ENCODE peak calls at places on chromosomes 2 and 18, in eight cellular contexts. C is GM23248, X is heart left ventricle, L is thoracic aorta, M is endodermal cell, E is HCT116, B is mesendoderm, Y is left lung. D is an unnamed sample.

GRCh38 chr2:182410120-182410519 is 16.7 kb downstream of the PDE1A start:
- DNase-seq in C (no peak), X (no peak), L (no peak), M (no peak), E (no peak), B (no peak), Y (no peak), D (no peak)

GRCh38 chr2:226467221-226467620 is 332.4 kb downstream of the IRS1 start:
- DNase-seq in C (no peak), X (no peak), L (no peak), M (no peak), E (no peak), B (peak; percentile 77), Y (no peak), D (no peak)

GRCh38 chr2:215189393-215189792 is 51.0 kb upstream of the ABCA12 start:
- DNase-seq in C (no peak), X (no peak), L (no peak), M (no peak), E (no peak), B (no peak), Y (no peak), D (no peak)

GRCh38 chr2:123380536-123380935 is 644.6 kb upstream of the CNTNAP5 start:
- DNase-seq in C (no peak), X (no peak), L (no peak), M (no peak), E (no peak), B (no peak), Y (no peak), D (no peak)

GRCh38 chr18:11105463-11105862 is 43.9 kb downstream of the PIEZO2 start:
- DNase-seq in C (no peak), X (no peak), L (no peak), M (no peak), E (no peak), B (no peak), Y (no peak), D (no peak)

GRCh38 chr2:178449700-178450573 is 1.0 kb downstream of the PRKRA start:
- DNase-seq in C (peak; percentile 40), X (no peak), L (no peak), M (no peak), E (no peak), B (no peak), Y (no peak), D (no peak)

GRCh38 chr2:95076705-95077520 is 44.7 kb downstream of the MRPS5 start:
- DNase-seq in C (peak; percentile 68), X (peak; percentile 64), L (no peak), M (peak; percentile 96), E (peak; percentile 63), B (peak; percentile 80), Y (peak; percentile 91), D (peak; percentile 71)

GRCh38 chr2:234026111-234026510 is 24.4 kb upstream of the SPP2 start:
- DNase-seq in C (peak; percentile 11), X (no peak), L (no peak), M (no peak), E (no peak), B (no peak), Y (no peak), D (no peak)

GRCh38 chr2:86368181-86368824 is 30.9 kb upstream of the REEP1 start:
- DNase-seq in C (peak; percentile 72), X (peak; percentile 34), L (no peak), M (peak; percentile 86), E (peak; percentile 33), B (peak; percentile 73), Y (no peak), D (peak; percentile 33)

GRCh38 chr2:236884776-236885175 is 200.9 kb upstream of the COPS8 start:
- DNase-seq in C (no peak), X (no peak), L (no peak), M (no peak), E (no peak), B (no peak), Y (no peak), D (no peak)

GRCh38 chr2:53787911-53788289 is 1.1 kb downstream of the ERLEC1 start:
- DNase-seq in C (peak; percentile 38), X (no peak), L (no peak), M (no peak), E (no peak), B (no peak), Y (no peak), D (no peak)

GRCh38 chr2:28252308-28252707 is 140.3 kb upstream of the FOSL2 start:
- DNase-seq in C (no peak), X (no peak), L (no peak), M (no peak), E (no peak), B (no peak), Y (no peak), D (no peak)

GRCh38 chr2:18611604-18612003 is 22.2 kb upstream of the NT5C1B start:
- DNase-seq in C (no peak), X (no peak), L (no peak), M (no peak), E (no peak), B (no peak), Y (no peak), D (no peak)

GRCh38 chr2:191051825-191052778 is 38.1 kb upstream of the STAT1 start:
- DNase-seq in C (peak; percentile 80), X (no peak), L (no peak), M (no peak), E (peak; percentile 45), B (peak; percentile 62), Y (no peak), D (no peak)

GRCh38 chr2:177604291-177605065 is 211.9 kb downstream of the AGPS start:
- DNase-seq in C (peak; percentile 83), X (no peak), L (no peak), M (peak; percentile 71), E (peak; percentile 53), B (peak; percentile 84), Y (no peak), D (no peak)

GRCh38 chr18:6960656-6961055 is 156.9 kb downstream of the LAMA1 start:
- DNase-seq in C (peak; percentile 50), X (no peak), L (no peak), M (no peak), E (no peak), B (peak; percentile 37), Y (no peak), D (no peak)

GRCh38 chr18:814300-815084 is 2.5 kb upstream of the YES1 start:
- DNase-seq in C (no peak), X (no peak), L (no peak), M (peak; percentile 70), E (no peak), B (peak; percentile 51), Y (no peak), D (no peak)

DNA sequence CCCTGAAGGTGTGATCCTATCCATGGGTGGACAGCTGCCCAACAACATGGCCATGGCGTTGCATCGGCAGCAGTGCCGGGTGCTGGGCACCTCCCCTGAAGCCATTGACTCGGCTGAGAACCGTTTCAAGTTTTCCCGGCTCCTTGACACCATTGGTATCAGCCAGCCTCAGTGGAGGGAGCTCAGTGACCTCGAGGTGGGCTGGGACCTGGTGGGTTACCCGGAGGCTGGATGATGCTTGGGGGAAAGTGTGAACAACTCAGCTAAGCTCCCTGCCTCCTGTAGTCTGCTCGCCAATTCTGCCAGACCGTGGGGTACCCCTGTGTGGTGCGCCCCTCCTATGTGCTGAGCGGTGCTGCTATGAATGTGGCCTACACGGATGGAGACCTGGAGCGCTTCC is 16.2 kb downstream of the CAD start:
- DNase-seq in C (no peak), X (no peak), L (no peak), M (no peak), E (no peak), B (no peak), Y (no peak), D (no peak)
- H3K36me3 ChIP-seq in C (peaks cover 35% of the 10 kb centered on the region), X (peaks cover 90% of the 10 kb centered on the region), L (peaks cover 61% of the 10 kb centered on the region), M (peaks cover 89% of the 10 kb centered on the region), E (peaks cover 80% of the 10 kb centered on the region), B (peaks cover 51% of the 10 kb centered on the region), Y (peaks cover 100% of the 10 kb centered on the region), D (peaks cover 68% of the 10 kb centered on the region)

GRCh38 chr18:49008156-49008555 is 57.4 kb upstream of the SMAD7 start:
- DNase-seq in C (no peak), X (peak; percentile 9), L (no peak), M (no peak), E (no peak), B (no peak), Y (peak; percentile 16), D (no peak)
- H3K4me1 ChIP-seq in C (peaks cover 8% of the 10 kb centered on the region), X (no peaks in the 10 kb centered on the region), L (no peaks in the 10 kb centered on the region), M (peaks cover 3% of the 10 kb centered on the region), E (no peaks in the 10 kb centered on the region), B (no peaks in the 10 kb centered on the region), Y (no peaks in the 10 kb centered on the region), D (no peaks in the 10 kb centered on the region)

GRCh38 chr2:175131252-175131651 is 36.8 kb downstream of the ATF2 start:
- DNase-seq in C (no peak), X (no peak), L (no peak), M (no peak), E (no peak), B (no peak), Y (no peak), D (no peak)

GRCh38 chr2:175137793-175138192 is 30.2 kb downstream of the ATF2 start:
- DNase-seq in C (no peak), X (no peak), L (no peak), M (no peak), E (no peak), B (no peak), Y (no peak), D (no peak)

GRCh38 chr2:175140332-175140731 is 27.7 kb downstream of the ATF2 start:
- DNase-seq in C (no peak), X (no peak), L (no peak), M (no peak), E (no peak), B (no peak), Y (no peak), D (no peak)

GRCh38 chr2:175135177-175135576 is 32.8 kb downstream of the ATF2 start:
- DNase-seq in C (no peak), X (no peak), L (no peak), M (no peak), E (no peak), B (no peak), Y (no peak), D (no peak)

DNA sequence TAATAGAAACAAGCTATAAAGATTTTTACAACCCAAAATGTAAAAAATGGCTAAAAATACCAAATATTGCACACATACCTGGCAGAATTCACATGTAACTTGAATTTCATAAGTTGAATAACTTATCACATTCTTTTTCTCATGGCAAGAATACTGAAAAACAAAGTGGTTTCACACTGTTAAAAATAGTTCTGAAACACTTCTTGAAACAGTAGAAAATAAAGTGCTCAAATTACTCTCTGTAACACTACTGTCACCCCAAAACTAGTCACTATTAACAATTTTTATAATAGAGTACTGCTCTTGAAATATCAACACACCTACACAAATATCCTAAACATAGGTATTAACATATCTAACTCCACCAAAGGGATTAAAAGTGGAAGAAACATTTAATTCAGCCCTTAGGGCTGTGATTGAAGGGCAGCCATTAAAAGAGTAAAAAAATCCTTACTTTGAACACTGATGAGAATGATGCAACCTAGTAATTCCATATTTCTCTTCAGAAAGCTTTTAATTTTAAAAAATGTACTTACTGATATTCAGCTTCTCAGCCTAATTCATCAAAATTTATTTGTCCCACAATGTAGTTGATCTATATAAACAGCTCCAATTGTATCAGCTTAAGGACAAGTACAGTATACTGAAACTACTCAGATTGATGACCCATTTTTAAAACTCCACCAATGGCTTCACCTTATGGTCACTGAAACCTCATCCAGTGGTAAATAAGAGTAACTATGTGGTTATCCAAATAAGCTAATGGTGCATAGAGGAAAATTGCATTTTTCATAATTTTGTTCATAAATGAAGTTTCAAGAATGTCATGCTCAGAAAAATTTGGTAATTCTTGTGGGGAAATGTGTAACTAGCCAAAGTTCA is 31.4 kb downstream of the ATF2 start:
- DNase-seq in C (no peak), X (no peak), L (no peak), M (no peak), E (no peak), B (no peak), Y (no peak), D (no peak)
- H3K36me3 ChIP-seq in C (peaks cover 13% of the 10 kb centered on the region), X (peaks cover 4% of the 10 kb centered on the region), L (no peaks in the 10 kb centered on the region), M (peaks cover 83% of the 10 kb centered on the region), E (no peaks in the 10 kb centered on the region), B (no peaks in the 10 kb centered on the region), Y (peaks cover 16% of the 10 kb centered on the region), D (no peaks in the 10 kb centered on the region)

GRCh38 chr2:42194428-42194827 is 25.3 kb downstream of the EML4 start:
- DNase-seq in C (no peak), X (no peak), L (no peak), M (no peak), E (no peak), B (no peak), Y (no peak), D (no peak)
- H3K4me1 ChIP-seq in C (peaks cover 29% of the 10 kb centered on the region), X (peaks cover 15% of the 10 kb centered on the region), L (peaks cover 17% of the 10 kb centered on the region), M (peaks cover 10% of the 10 kb centered on the region), E (peaks cover 22% of the 10 kb centered on the region), B (peaks cover 4% of the 10 kb centered on the region), Y (peaks cover 61% of the 10 kb centered on the region), D (peaks cover 57% of the 10 kb centered on the region)